ENCODE peak calls at places on chromosomes 12 and 14, in five cellular contexts. U, V, M, R and G are unnamed samples.

GRCh38 chr12:52010152-52010622 is 3.4 kb downstream of the TAMALIN start:
- DNase-seq in U (peak), V (no peak), M (peak), R (peak), G (no peak)

GRCh38 chr12:78210894-78211302 is 380.2 kb downstream of the NAV3 start:
- DNase-seq in U (no peak), V (no peak), M (no peak), R (no peak), G (no peak)

GRCh38 chr12:130075497-130076076 is 86.7 kb upstream of the FZD10 start:
- DNase-seq in U (no peak), V (no peak), M (no peak), R (no peak), G (no peak)

GRCh38 chr12:68435816-68436215 is 103.7 kb upstream of the MDM1 start:
- DNase-seq in U (no peak), V (no peak), M (no peak), R (no peak), G (no peak)

GRCh38 chr12:128660532-128661215 is 163.1 kb downstream of the SLC15A4 start:
- DNase-seq in U (no peak), V (no peak), M (no peak), R (no peak), G (no peak)

GRCh38 chr12:114245555-114245954 is 160.4 kb downstream of the TBX5 start:
- DNase-seq in U (no peak), V (no peak), M (no peak), R (no peak), G (no peak)

GRCh38 chr12:20800160-20800559 is 10.3 kb upstream of the SLCO1B3 start:
- DNase-seq in U (no peak), V (no peak), M (no peak), R (no peak), G (no peak)

GRCh38 chr12:1189163-1189562 is 198.1 kb downstream of the ERC1 start:
- DNase-seq in U (no peak), V (no peak), M (no peak), R (no peak), G (no peak)

GRCh38 chr12:2691001-2691339 is 103.8 kb upstream of the FKBP4 start:
- DNase-seq in U (peak), V (no peak), M (peak), R (no peak), G (no peak)

GRCh38 chr14:88614218-88614907 is 51.5 kb downstream of the ZC3H14 start:
- DNase-seq in U (no peak), V (no peak), M (no peak), R (no peak), G (no peak)

GRCh38 chr12:38669530-38669929 is 235.9 kb downstream of the CPNE8 start:
- DNase-seq in U (no peak), V (no peak), M (no peak), R (no peak), G (no peak)

GRCh38 chr14:86654558-86655184 is 1124.7 kb downstream of the FLRT2 start:
- DNase-seq in U (peak), V (peak), M (no peak), R (peak), G (peak)

GRCh38 chr12:11650697-11651281 is 1.3 kb downstream of the ETV6 start:
- DNase-seq in U (peak), V (peak), M (peak), R (no peak), G (no peak)

GRCh38 chr14:59123975-59124374 is 64.5 kb upstream of the DAAM1 start:
- DNase-seq in U (no peak), V (peak), M (no peak), R (no peak), G (no peak)

GRCh38 chr14:52241102-52241793 is 26.2 kb upstream of the PTGDR start:
- DNase-seq in U (no peak), V (no peak), M (no peak), R (no peak), G (no peak)

GRCh38 chr12:70822431-70822830 is 98.1 kb downstream of the PTPRR start:
- DNase-seq in U (no peak), V (no peak), M (no peak), R (no peak), G (no peak)

GRCh38 chr12:65490193-65490592 is 211.7 kb downstream of the MSRB3 start:
- DNase-seq in U (no peak), V (no peak), M (no peak), R (no peak), G (no peak)

GRCh38 chr14:34064349-34064748 is 113.5 kb upstream of the EGLN3 start:
- DNase-seq in U (no peak), V (no peak), M (no peak), R (no peak), G (no peak)
- TF ChIP-seq CTCF in U (no peak), V (no peak), M (no peak), R (no peak), G (no peak)

GRCh38 chr12:111457071-111457470 is 51.3 kb downstream of the SH2B3 start:
- DNase-seq in U (no peak), V (no peak), M (peak), R (no peak), G (no peak)

GRCh38 chr12:111454716-111455447 is 49.2 kb downstream of the SH2B3 start:
- DNase-seq in U (no peak), V (no peak), M (peak), R (no peak), G (no peak)

GRCh38 chr12:111455448-111456320 is 50.0 kb downstream of the SH2B3 start:
- DNase-seq in U (no peak), V (no peak), M (peak), R (no peak), G (no peak)

GRCh38 chr12:111458773-111459172 is 53.0 kb downstream of the SH2B3 start:
- DNase-seq in U (no peak), V (no peak), M (peak), R (no peak), G (no peak)

DNA sequence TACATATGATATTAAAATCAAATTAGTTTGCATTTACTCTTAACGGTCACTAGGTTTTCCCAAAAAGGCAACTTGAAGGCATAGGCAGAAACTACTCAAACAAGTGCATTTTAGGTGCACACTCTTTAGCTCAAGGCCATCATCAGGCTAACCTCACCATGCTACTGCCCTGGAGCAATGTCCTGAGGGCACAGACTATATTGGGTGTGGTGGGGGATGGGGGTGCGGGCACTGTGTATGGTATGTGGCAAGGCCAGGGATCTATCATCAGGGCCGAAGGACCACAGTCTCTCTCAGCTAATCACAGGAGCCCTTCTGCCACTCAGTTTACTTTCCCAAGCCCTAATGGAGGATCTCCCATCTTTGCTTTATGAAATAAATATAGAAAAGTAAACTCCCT is 51.9 kb downstream of the SH2B3 start:
- DNase-seq in U (no peak), V (no peak), M (peak), R (no peak), G (no peak)
- TF ChIP-seq CTCF in U (no peak), V (no peak), M (no peak), R (no peak), G (no peak)

DNA sequence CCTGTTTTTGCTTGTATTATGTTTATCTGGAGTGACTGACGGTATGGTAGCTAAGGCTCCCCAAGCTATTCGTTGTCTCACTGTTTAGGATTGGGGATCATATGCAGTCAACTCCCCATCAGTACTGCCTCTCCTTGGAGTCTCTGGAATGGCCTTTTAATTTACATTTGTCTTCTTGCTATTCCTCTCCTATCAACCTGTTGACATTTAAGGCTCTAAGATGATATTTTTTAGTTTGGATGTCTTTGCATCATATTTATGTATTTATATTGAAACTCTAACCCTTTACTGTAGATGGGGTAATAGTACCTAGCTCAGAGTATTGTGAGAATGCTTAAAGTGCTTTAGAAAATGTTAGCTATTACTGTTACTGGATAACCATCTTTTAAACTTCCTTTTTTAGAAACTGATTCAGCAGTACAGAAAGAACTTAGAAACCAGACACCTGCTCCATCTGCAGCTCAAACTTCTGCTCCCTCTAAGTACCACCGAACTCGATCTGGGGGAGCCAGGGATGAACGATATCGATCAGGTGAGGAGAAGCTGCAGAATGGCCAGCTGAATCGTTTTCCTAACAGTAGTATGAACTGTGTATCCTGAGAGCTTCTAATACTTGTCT is 123.5 kb upstream of the ATF1 start:
- DNase-seq in U (no peak), V (no peak), M (no peak), R (no peak), G (no peak)
- TF ChIP-seq CTCF in U (no peak), V (no peak), M (no peak), R (no peak), G (no peak)

GRCh38 chr12:57176139-57176477 is 28.7 kb upstream of the LRP1-AS start:
- DNase-seq in U (no peak), V (no peak), M (no peak), R (no peak), G (no peak)
- TF ChIP-seq CTCF in U (no peak), V (peak), M (peak), R (no peak), G (no peak)

DNA sequence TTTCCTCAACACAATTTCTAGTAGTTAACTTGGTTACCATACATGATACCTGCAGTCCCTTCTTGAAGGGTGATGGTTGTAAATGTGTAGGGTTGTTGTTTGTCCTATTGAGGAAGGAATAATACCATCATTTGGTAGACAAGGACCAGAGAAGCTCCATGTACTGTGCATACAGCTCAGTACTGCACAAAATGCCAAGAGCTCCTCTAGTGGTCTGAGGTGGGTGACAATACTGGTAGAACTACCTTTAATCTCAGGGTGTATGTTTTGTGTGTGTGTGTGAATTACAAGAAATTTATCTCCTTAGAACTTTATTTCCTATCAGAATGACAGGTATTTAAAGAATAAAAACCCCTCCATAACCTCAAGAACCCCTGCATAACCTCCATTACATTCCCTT is 575.3 kb downstream of the TMTC2 start:
- DNase-seq in U (no peak), V (no peak), M (no peak), R (no peak), G (no peak)
- TF ChIP-seq CTCF in U (no peak), V (no peak), M (peak), R (peak), G (no peak)